ENCODE peak calls at places on chromosomes 2 and 18, in six cellular contexts. Q is body of pancreas, K is HCT116, E is A549, G is prostate gland, N is IMR-90. S is an unnamed sample.

GRCh38 chr2:238158018-238158806 is 558 bp upstream of the ERFE start:
- DNase-seq in Q (peak; percentile 12), K (no peak), E (no peak), G (no peak), N (no peak), S (no peak)

GRCh38 chr2:53987336-53987921 is 16.6 kb upstream of the PSME4 start:
- DNase-seq in Q (no peak), K (no peak), E (no peak), G (peak; percentile 12), N (peak; percentile 82), S (no peak)

GRCh38 chr2:50591642-50592041 is 440.3 kb downstream of the NRXN1 start:
- DNase-seq in Q (peak; percentile 12), K (no peak), E (no peak), G (no peak), N (no peak), S (peak; percentile 12)

GRCh38 chr18:33839452-33840225 is 261.6 kb downstream of the ASXL3 start:
- DNase-seq in Q (peak; percentile 41), K (peak; percentile 4), E (peak; percentile 1), G (no peak), N (peak; percentile 48), S (no peak)

GRCh38 chr2:158990397-158991209 is 22.2 kb downstream of the TANC1 start:
- DNase-seq in Q (no peak), K (no peak), E (peak; percentile 72), G (no peak), N (peak; percentile 95), S (no peak)

GRCh38 chr2:151782378-151783132 is 45.7 kb downstream of the ARL5A start:
- DNase-seq in Q (no peak), K (no peak), E (no peak), G (no peak), N (no peak), S (no peak)

GRCh38 chr2:41930807-41931566 is 116.8 kb upstream of the PKDCC start:
- DNase-seq in Q (no peak), K (peak; percentile 26), E (peak; percentile 76), G (no peak), N (no peak), S (no peak)

GRCh38 chr2:224757934-224758548 is 41.9 kb upstream of the CCDC195 start:
- DNase-seq in Q (no peak), K (no peak), E (no peak), G (no peak), N (no peak), S (no peak)

GRCh38 chr2:134772493-134773169 is 53.8 kb upstream of the TMEM163 start:
- DNase-seq in Q (no peak), K (no peak), E (no peak), G (no peak), N (no peak), S (no peak)

GRCh38 chr2:219668316-219668715 is 40.9 kb downstream of the SLC4A3 start:
- DNase-seq in Q (no peak), K (no peak), E (no peak), G (no peak), N (no peak), S (no peak)

GRCh38 chr2:241272722-241273551 is 42.5 kb downstream of the HDLBP start:
- DNase-seq in Q (peak; percentile 69), K (no peak), E (no peak), G (peak; percentile 62), N (peak; percentile 59), S (peak; percentile 19)
- H3K4me3 ChIP-seq in Q (peak overlapping the region; percentile 43), K (peak overlapping the region; percentile 62), E (peak overlapping the region; percentile 98), G (peak overlapping the region; percentile 100), N (peak overlapping the region; percentile 74), S (peak overlapping the region; percentile 67)

DNA sequence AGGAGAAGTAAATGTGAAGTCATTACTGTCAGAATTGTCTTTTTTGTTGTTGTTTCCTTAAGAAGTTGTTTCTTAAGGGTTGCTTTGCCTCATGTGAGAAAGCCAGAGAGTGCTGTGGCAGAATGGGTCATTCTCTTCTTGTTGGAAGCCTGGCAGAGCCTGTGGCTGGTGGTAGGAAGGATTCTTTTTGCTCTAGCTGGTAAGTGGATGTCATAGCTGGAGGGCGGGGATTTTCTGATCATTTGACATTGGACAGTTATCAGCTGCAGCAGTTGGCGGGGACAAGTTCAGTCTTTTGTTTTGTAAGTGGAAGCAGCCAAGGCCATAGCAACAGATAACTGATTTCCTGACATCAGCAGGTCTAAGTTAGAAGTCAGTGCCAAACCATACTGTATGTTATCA is 5.5 kb upstream of the RMDN2 start:
- DNase-seq in Q (no peak), K (no peak), E (no peak), G (no peak), N (no peak), S (no peak)
- TF ChIP-seq POLR2A in Q (no peak), K (no peak), E (no peak), G (no peak), N (no peak), S (no peak)

GRCh38 chr2:37779123-37779522 is 107.7 kb upstream of the CDC42EP3 start:
- DNase-seq in Q (no peak), K (no peak), E (no peak), G (no peak), N (peak; percentile 59), S (no peak)

GRCh38 chr2:37782155-37782673 is 110.8 kb upstream of the CDC42EP3 start:
- DNase-seq in Q (no peak), K (no peak), E (no peak), G (no peak), N (no peak), S (no peak)

GRCh38 chr2:37781028-37781427 is 109.6 kb upstream of the CDC42EP3 start:
- DNase-seq in Q (no peak), K (no peak), E (peak; percentile 39), G (no peak), N (peak; percentile 86), S (no peak)

GRCh38 chr2:37780097-37780676 is 108.7 kb upstream of the CDC42EP3 start:
- DNase-seq in Q (no peak), K (no peak), E (no peak), G (no peak), N (peak; percentile 68), S (no peak)

DNA sequence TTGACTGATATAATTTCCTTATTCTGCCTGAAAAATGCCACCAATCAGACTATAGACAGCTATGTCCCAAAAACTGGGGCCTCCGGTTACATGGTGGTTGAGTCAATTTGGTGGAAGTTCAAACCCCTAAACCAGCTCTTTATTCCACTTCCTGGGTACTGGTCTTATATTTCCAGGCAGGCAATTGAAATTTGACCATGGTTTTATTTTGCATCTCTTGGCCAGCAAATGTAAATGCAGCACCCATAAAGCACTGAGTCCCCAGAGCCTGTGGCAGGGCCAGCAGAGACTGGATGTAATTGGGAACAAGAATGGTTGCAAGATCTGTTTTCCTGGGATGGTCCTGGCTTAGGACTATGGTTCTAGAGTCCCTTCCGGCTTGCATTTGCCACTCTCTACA is 108.2 kb upstream of the CDC42EP3 start:
- DNase-seq in Q (no peak), K (no peak), E (no peak), G (no peak), N (no peak), S (no peak)
- H3K4me1 ChIP-seq in Q (no peaks in the 10 kb centered on the region), K (peaks cover 26% of the 10 kb centered on the region), E (peaks cover 68% of the 10 kb centered on the region), G (no peaks in the 10 kb centered on the region), N (peaks cover 71% of the 10 kb centered on the region), S (peaks cover 36% of the 10 kb centered on the region)

GRCh38 chr2:108613261-108614042 is 79.2 kb downstream of the LIMS1 start:
- DNase-seq in Q (no peak), K (no peak), E (no peak), G (peak; percentile 32), N (peak; percentile 47), S (no peak)
- H3K4me3 ChIP-seq in Q (no peak overlapping the region), K (no peak overlapping the region), E (no peak overlapping the region), G (no peak overlapping the region), N (no peak overlapping the region), S (no peak overlapping the region)

GRCh38 chr2:231680284-231680991 is 27.9 kb upstream of the PTMA start:
- DNase-seq in Q (peak; percentile 43), K (no peak), E (no peak), G (peak; percentile 75), N (no peak), S (no peak)
- TF ChIP-seq POLR2A in Q (no peak), K (peak; percentile 47), E (no peak), G (no peak), N (no peak), S (no peak)

GRCh38 chr2:43104106-43104505 is 122.3 kb downstream of the ZFP36L2 start:
- DNase-seq in Q (no peak), K (no peak), E (no peak), G (no peak), N (no peak), S (no peak)

GRCh38 chr2:43106767-43107527 is 119.5 kb downstream of the ZFP36L2 start:
- DNase-seq in Q (no peak), K (no peak), E (no peak), G (no peak), N (no peak), S (no peak)

GRCh38 chr2:43104763-43105162 is 121.6 kb downstream of the ZFP36L2 start:
- DNase-seq in Q (no peak), K (no peak), E (no peak), G (no peak), N (no peak), S (no peak)

GRCh38 chr2:43107679-43108078 is 118.7 kb downstream of the ZFP36L2 start:
- DNase-seq in Q (no peak), K (no peak), E (no peak), G (no peak), N (no peak), S (no peak)

DNA sequence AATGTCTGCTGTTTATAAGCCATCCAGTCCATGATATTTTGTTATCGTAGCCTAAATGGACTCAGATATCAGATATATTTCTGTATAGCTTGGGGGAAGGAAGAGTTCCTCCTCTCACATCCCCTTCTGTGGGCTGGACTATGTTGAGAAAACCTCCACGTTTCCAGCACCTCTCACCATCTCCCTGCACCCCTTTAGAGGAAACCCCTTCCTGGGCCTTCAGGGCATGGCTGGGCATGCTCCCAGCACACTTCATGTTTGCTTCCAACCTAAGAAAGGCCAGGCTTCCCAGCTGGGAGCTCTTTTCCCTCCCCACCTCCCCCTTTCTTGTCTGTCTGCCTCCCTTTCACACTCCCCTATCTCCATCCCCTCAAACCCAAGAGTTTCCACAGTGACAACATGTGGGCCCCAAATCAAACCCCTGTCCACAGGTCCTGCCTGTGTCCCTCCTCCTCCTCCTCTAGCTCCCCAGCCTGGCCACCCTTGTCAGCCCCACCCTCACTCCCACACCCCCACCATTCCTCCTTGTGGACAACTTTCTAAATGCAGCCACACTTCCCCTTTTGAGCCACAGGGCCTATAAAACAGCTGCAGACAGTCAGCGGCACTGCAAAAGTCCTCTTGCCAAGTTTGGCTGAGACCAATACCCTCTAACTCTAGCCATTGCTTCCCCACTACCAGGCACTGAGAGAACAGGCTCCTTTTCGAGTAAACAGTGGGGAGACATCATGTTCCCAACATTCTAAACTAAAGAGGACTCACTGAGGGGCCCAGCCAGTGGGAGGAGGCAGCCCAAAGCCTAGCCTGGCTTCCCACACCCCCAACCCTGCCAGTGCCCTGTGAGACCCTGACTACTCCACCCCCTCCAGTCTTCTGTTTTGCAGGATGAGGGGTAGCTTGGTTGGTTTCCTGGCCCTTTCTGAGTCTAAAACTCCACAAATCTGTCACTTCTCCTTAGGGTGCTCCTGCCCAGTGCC is 120.5 kb downstream of the ZFP36L2 start:
- DNase-seq in Q (peak; percentile 35), K (peak; percentile 4), E (peak; percentile 58), G (peak; percentile 47), N (peak; percentile 73), S (peak; percentile 56)
- H3K4me1 ChIP-seq in Q (peaks cover 37% of the 10 kb centered on the region), K (peaks cover 15% of the 10 kb centered on the region), E (peaks cover 36% of the 10 kb centered on the region), G (no peaks in the 10 kb centered on the region), N (peaks cover 63% of the 10 kb centered on the region), S (peaks cover 32% of the 10 kb centered on the region)